ENCODE peak calls at places on chromosome 1, in seven cellular contexts. H is endothelial cell; E is HT1080; F is EH; P is activated CD4-positive, CD25-positive, alpha-beta regulatory T cell; U is progenitor cell of endocrine pancreas; W is endodermal cell. V is an unnamed sample.

GRCh38 chr1:54329337-54329954 is 76.7 kb downstream of the SSBP3 start:
- DNase-seq in H (no peak), E (no peak), F (no peak), P (no peak), U (no peak), W (peak), V (no peak)

GRCh38 chr1:156815307-156815826 is 1.3 kb downstream of the SH2D2A start:
- DNase-seq in H (no peak), E (peak), F (peak), P (no peak), U (no peak), W (no peak), V (no peak)

GRCh38 chr1:53572061-53572801 is 113.0 kb downstream of the DMRTB1 start:
- DNase-seq in H (no peak), E (peak), F (peak), P (no peak), U (no peak), W (peak), V (peak)

GRCh38 chr1:108075055-108075454 is 110.1 kb upstream of the VAV3 start:
- DNase-seq in H (no peak), E (no peak), F (no peak), P (no peak), U (no peak), W (no peak), V (no peak)

GRCh38 chr1:65820983-65821382 is 28.3 kb downstream of the PDE4B start:
- DNase-seq in H (no peak), E (peak), F (peak), P (no peak), U (no peak), W (no peak), V (no peak)

GRCh38 chr1:51861669-51862068 is 16.9 kb downstream of the NRDC start:
- DNase-seq in H (no peak), E (no peak), F (peak), P (no peak), U (no peak), W (no peak), V (no peak)

GRCh38 chr1:115505157-115505571 is 136.6 kb upstream of the VANGL1 start:
- DNase-seq in H (no peak), E (no peak), F (peak), P (no peak), U (no peak), W (no peak), V (no peak)

GRCh38 chr1:200975458-200975857 is 48.1 kb downstream of the KIF21B start:
- DNase-seq in H (no peak), E (no peak), F (no peak), P (no peak), U (no peak), W (no peak), V (no peak)

GRCh38 chr1:173249349-173249748 is 42.2 kb upstream of the TNFSF4 start:
- DNase-seq in H (no peak), E (no peak), F (no peak), P (no peak), U (no peak), W (no peak), V (no peak)

GRCh38 chr1:179058343-179059184 is 23.3 kb upstream of the TOR3A start:
- DNase-seq in H (no peak), E (no peak), F (peak), P (no peak), U (no peak), W (no peak), V (no peak)

GRCh38 chr1:77958850-77959249 is 20.0 kb downstream of the FUBP1 start:
- DNase-seq in H (no peak), E (no peak), F (no peak), P (no peak), U (no peak), W (no peak), V (no peak)

GRCh38 chr1:67479146-67479891 is 49.1 kb upstream of the SERBP1 start:
- DNase-seq in H (no peak), E (peak), F (peak), P (no peak), U (no peak), W (no peak), V (no peak)

GRCh38 chr1:42937141-42937696 is 21.4 kb downstream of the SLC2A1 start:
- DNase-seq in H (no peak), E (peak), F (peak), P (no peak), U (no peak), W (peak), V (no peak)

GRCh38 chr1:43269627-43270375 is at the start of gene TMEM125:
- DNase-seq in H (no peak), E (no peak), F (no peak), P (no peak), U (no peak), W (no peak), V (peak)

GRCh38 chr1:20660363-20661234 is 570 bp downstream of the DDOST start:
- DNase-seq in H (peak), E (no peak), F (peak), P (no peak), U (no peak), W (no peak), V (no peak)

GRCh38 chr1:234271243-234271606 is 102.0 kb upstream of the COA6 start:
- DNase-seq in H (no peak), E (no peak), F (no peak), P (no peak), U (no peak), W (no peak), V (no peak)